ENCODE peak calls at places on chromosomes 11 and 22, in seven cellular contexts. One of them, this sample, is unnamed.

GRCh38 chr11:117662255-117662654 is 134.8 kb downstream of the DSCAML1 start:
- DNase-seq in sigmoid colon: no peak
- DNase-seq in thoracic aorta: no peak
- DNase-seq in cardiac muscle cell: no peak
- DNase-seq in CD4-positive, alpha-beta T cell: no peak
- DNase-seq in spleen: no peak
- DNase-seq in NT2/D1: no peak
- DNase-seq in this sample: no peak

GRCh38 chr11:2862395-2862949 is 23.1 kb downstream of the CDKN1C start:
- DNase-seq in spleen: no peak
- DNase-seq in NT2/D1: peak; percentile 48
- DNase-seq in cardiac muscle cell: no peak
- DNase-seq in thoracic aorta: no peak
- DNase-seq in sigmoid colon: no peak
- DNase-seq in CD4-positive, alpha-beta T cell: no peak
- DNase-seq in this sample: no peak

GRCh38 chr22:29214232-29214631 is 8.5 kb downstream of the EMID1 start:
- DNase-seq in thoracic aorta: no peak
- DNase-seq in sigmoid colon: peak; percentile 21
- DNase-seq in cardiac muscle cell: no peak
- DNase-seq in CD4-positive, alpha-beta T cell: no peak
- DNase-seq in spleen: peak; percentile 43
- DNase-seq in NT2/D1: no peak
- DNase-seq in this sample: no peak

GRCh38 chr11:7575841-7576451 is 62.1 kb downstream of the PPFIBP2 start:
- DNase-seq in CD4-positive, alpha-beta T cell: no peak
- DNase-seq in sigmoid colon: no peak
- DNase-seq in spleen: no peak
- DNase-seq in NT2/D1: no peak
- DNase-seq in cardiac muscle cell: no peak
- DNase-seq in thoracic aorta: no peak
- DNase-seq in this sample: no peak

GRCh38 chr22:44497218-44497903 is 672 bp downstream of the RTL6 start:
- DNase-seq in NT2/D1: no peak
- DNase-seq in CD4-positive, alpha-beta T cell: no peak
- DNase-seq in thoracic aorta: no peak
- DNase-seq in spleen: peak; percentile 82
- DNase-seq in sigmoid colon: peak; percentile 72
- DNase-seq in cardiac muscle cell: peak; percentile 45
- DNase-seq in this sample: peak; percentile 9

GRCh38 chr11:7050191-7050590 is 29.9 kb downstream of the NLRP14 start:
- DNase-seq in spleen: no peak
- DNase-seq in thoracic aorta: no peak
- DNase-seq in sigmoid colon: no peak
- DNase-seq in CD4-positive, alpha-beta T cell: no peak
- DNase-seq in NT2/D1: no peak
- DNase-seq in cardiac muscle cell: no peak
- DNase-seq in this sample: no peak

GRCh38 chr11:96197801-96198465 is 145.1 kb downstream of the MAML2 start:
- DNase-seq in CD4-positive, alpha-beta T cell: no peak
- DNase-seq in spleen: no peak
- DNase-seq in sigmoid colon: no peak
- DNase-seq in cardiac muscle cell: no peak
- DNase-seq in NT2/D1: no peak
- DNase-seq in thoracic aorta: no peak
- DNase-seq in this sample: no peak

GRCh38 chr22:49930596-49931412 is 12.4 kb downstream of the CRELD2 start:
- DNase-seq in CD4-positive, alpha-beta T cell: peak; percentile 22
- DNase-seq in spleen: no peak
- DNase-seq in thoracic aorta: peak; percentile 52
- DNase-seq in cardiac muscle cell: peak; percentile 59
- DNase-seq in sigmoid colon: no peak
- DNase-seq in NT2/D1: no peak
- DNase-seq in this sample: no peak

GRCh38 chr11:47611240-47611863 is 17.1 kb upstream of the C1QTNF4 start:
- DNase-seq in cardiac muscle cell: no peak
- DNase-seq in CD4-positive, alpha-beta T cell: no peak
- DNase-seq in sigmoid colon: no peak
- DNase-seq in thoracic aorta: no peak
- DNase-seq in NT2/D1: no peak
- DNase-seq in spleen: peak; percentile 36
- DNase-seq in this sample: no peak

GRCh38 chr11:115497303-115497702 is 6.9 kb downstream of the CADM1 start:
- DNase-seq in sigmoid colon: no peak
- DNase-seq in spleen: no peak
- DNase-seq in thoracic aorta: no peak
- DNase-seq in NT2/D1: no peak
- DNase-seq in cardiac muscle cell: no peak
- DNase-seq in CD4-positive, alpha-beta T cell: no peak
- DNase-seq in this sample: no peak

GRCh38 chr22:25062378-25063095 is 110.0 kb downstream of the KIAA1671 start:
- DNase-seq in spleen: peak; percentile 85
- DNase-seq in cardiac muscle cell: no peak
- DNase-seq in CD4-positive, alpha-beta T cell: peak; percentile 89
- DNase-seq in sigmoid colon: no peak
- DNase-seq in thoracic aorta: no peak
- DNase-seq in NT2/D1: no peak
- DNase-seq in this sample: no peak

GRCh38 chr22:23404689-23405365 is 175.3 kb downstream of the IGLL1 start:
- DNase-seq in thoracic aorta: no peak
- DNase-seq in NT2/D1: peak; percentile 20
- DNase-seq in cardiac muscle cell: peak; percentile 48
- DNase-seq in spleen: peak; percentile 60
- DNase-seq in CD4-positive, alpha-beta T cell: no peak
- DNase-seq in sigmoid colon: peak; percentile 58
- DNase-seq in this sample: peak; percentile 67

GRCh38 chr22:28029962-28030361 is 110.9 kb upstream of the PITPNB start:
- DNase-seq in NT2/D1: no peak
- DNase-seq in CD4-positive, alpha-beta T cell: no peak
- DNase-seq in thoracic aorta: no peak
- DNase-seq in sigmoid colon: no peak
- DNase-seq in cardiac muscle cell: no peak
- DNase-seq in spleen: peak; percentile 53
- DNase-seq in this sample: no peak

GRCh38 chr11:46675288-46675851 is 25.0 kb downstream of the ARHGAP1 start:
- DNase-seq in NT2/D1: no peak
- DNase-seq in cardiac muscle cell: peak; percentile 62
- DNase-seq in CD4-positive, alpha-beta T cell: no peak
- DNase-seq in thoracic aorta: no peak
- DNase-seq in sigmoid colon: peak; percentile 90
- DNase-seq in spleen: peak; percentile 68
- DNase-seq in this sample: no peak

GRCh38 chr11:103682318-103683184 is 353.9 kb upstream of the DDI1 start:
- DNase-seq in thoracic aorta: peak; percentile 13
- DNase-seq in NT2/D1: peak; percentile 71
- DNase-seq in cardiac muscle cell: peak; percentile 95
- DNase-seq in spleen: no peak
- DNase-seq in CD4-positive, alpha-beta T cell: peak; percentile 11
- DNase-seq in sigmoid colon: peak; percentile 82
- DNase-seq in this sample: peak; percentile 70

GRCh38 chr11:19814421-19814820 is 101.8 kb downstream of the NAV2 start:
- DNase-seq in thoracic aorta: no peak
- DNase-seq in NT2/D1: no peak
- DNase-seq in spleen: no peak
- DNase-seq in cardiac muscle cell: no peak
- DNase-seq in sigmoid colon: no peak
- DNase-seq in CD4-positive, alpha-beta T cell: no peak
- DNase-seq in this sample: no peak

GRCh38 chr11:8744423-8744822 is 61.8 kb downstream of the RPL27A start:
- DNase-seq in sigmoid colon: no peak
- DNase-seq in spleen: no peak
- DNase-seq in NT2/D1: no peak
- DNase-seq in cardiac muscle cell: no peak
- DNase-seq in CD4-positive, alpha-beta T cell: no peak
- DNase-seq in thoracic aorta: no peak
- DNase-seq in this sample: no peak

GRCh38 chr11:92225563-92226308 is 1.1 kb downstream of the FAT3 start:
- DNase-seq in NT2/D1: no peak
- DNase-seq in thoracic aorta: no peak
- DNase-seq in cardiac muscle cell: peak; percentile 13
- DNase-seq in CD4-positive, alpha-beta T cell: no peak
- DNase-seq in spleen: no peak
- DNase-seq in sigmoid colon: peak; percentile 64
- DNase-seq in this sample: peak; percentile 60

DNA sequence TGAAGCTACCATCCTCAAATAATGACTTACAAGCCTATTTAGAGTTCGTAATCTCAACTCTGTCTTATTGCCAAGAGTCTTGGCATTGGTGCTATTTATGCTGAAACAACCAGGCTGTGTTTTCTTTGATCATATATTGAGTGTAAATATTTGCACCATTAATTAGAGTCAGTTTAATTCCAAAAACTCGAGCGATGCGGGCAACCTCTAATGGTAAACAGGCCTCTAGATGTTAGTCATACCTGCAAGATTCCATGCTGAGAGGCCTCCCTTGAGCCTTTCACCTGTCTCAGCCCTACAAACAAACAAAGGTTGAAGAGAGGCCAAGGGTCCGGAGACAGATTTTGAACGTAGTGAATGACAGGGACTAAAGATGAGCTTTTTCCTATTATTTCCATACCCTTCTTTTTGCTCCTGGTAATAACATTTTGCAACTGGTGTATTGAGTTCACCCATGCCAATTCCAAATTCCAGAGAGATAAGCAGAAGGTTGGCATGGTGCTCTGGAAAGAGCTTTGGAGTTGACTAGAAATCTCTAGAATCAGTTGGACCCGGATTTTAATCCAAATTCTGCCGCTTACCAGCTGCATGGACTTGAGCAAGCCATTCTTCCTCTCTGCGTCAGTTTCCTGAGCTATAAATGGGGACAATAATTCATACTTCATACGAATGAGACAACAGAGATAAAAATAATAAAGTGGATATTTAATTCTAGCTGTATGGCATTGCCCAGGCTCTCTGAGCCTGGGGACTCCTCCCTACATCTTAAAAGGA is 99.1 kb upstream of the ANO1 start:
- DNase-seq in spleen: no peak
- DNase-seq in cardiac muscle cell: no peak
- DNase-seq in thoracic aorta: no peak
- DNase-seq in CD4-positive, alpha-beta T cell: no peak
- DNase-seq in NT2/D1: no peak
- DNase-seq in sigmoid colon: no peak
- DNase-seq in this sample: no peak
- H3K27me3 ChIP-seq in spleen: peaks cover 8% of the 10 kb centered on the region
- H3K27me3 ChIP-seq in cardiac muscle cell: peaks cover 16% of the 10 kb centered on the region
- H3K27me3 ChIP-seq in thoracic aorta: no peaks in the 10 kb centered on the region
- H3K27me3 ChIP-seq in CD4-positive, alpha-beta T cell: peaks cover 10% of the 10 kb centered on the region
- H3K27me3 ChIP-seq in NT2/D1: no peaks in the 10 kb centered on the region
- H3K27me3 ChIP-seq in sigmoid colon: peaks cover 56% of the 10 kb centered on the region
- H3K27me3 ChIP-seq in this sample: no peaks in the 10 kb centered on the region

GRCh38 chr11:17581732-17582053 is 34.6 kb downstream of the OTOG start:
- DNase-seq in sigmoid colon: no peak
- DNase-seq in thoracic aorta: no peak
- DNase-seq in CD4-positive, alpha-beta T cell: no peak
- DNase-seq in NT2/D1: no peak
- DNase-seq in cardiac muscle cell: no peak
- DNase-seq in spleen: peak; percentile 37
- DNase-seq in this sample: no peak
- H3K27me3 ChIP-seq in sigmoid colon: no peaks in the 10 kb centered on the region
- H3K27me3 ChIP-seq in thoracic aorta: no peaks in the 10 kb centered on the region
- H3K27me3 ChIP-seq in CD4-positive, alpha-beta T cell: peaks cover 9% of the 10 kb centered on the region
- H3K27me3 ChIP-seq in NT2/D1: no peaks in the 10 kb centered on the region
- H3K27me3 ChIP-seq in cardiac muscle cell: no peaks in the 10 kb centered on the region
- H3K27me3 ChIP-seq in spleen: no peaks in the 10 kb centered on the region
- H3K27me3 ChIP-seq in this sample: no peaks in the 10 kb centered on the region

DNA sequence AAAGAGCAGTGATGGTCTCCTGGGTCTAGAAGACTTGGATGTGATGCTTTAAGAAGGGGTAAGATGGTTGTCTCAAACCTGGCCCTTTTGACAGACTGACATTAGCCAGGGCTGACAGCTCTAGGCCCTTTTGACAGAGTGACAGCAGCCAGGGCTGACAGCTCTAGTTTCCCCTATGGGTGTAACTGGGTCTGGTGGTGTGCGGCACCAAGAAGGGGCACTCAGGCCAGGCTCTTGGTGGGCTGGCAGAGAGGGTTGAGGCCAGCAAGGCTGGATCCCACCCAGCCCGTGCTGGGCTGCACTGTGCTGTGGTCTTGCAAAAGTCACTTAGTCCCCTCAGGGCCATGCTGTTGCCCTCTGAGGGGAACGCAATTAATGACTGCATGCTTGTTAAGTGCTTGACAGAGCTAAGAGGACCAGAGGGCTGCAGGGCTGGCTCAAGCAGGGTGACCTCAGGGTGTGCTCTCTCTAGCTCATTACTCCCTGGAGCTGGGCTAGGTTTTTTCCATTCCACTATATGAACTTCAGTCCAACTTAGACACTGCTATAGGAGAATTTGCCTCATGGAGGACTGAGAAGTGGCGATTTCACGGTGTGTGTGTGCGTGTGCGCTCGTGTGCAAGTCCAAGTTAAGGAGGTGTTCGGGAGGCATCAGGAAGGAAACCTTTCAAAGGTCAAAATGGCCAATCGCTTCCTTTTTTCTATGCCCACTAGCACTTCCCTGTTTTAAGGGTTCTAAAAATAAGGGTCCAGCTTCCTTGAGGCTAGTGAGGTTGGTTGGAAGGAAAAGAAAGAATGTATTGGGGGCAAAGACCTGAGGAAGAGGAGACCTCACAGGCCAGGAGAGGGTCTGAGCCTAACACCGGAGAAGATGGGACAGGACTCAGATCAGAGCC is 4.4 kb downstream of the UBASH3B start:
- DNase-seq in cardiac muscle cell: no peak
- DNase-seq in CD4-positive, alpha-beta T cell: no peak
- DNase-seq in spleen: no peak
- DNase-seq in sigmoid colon: no peak
- DNase-seq in thoracic aorta: no peak
- DNase-seq in NT2/D1: no peak
- DNase-seq in this sample: no peak
- H3K27me3 ChIP-seq in cardiac muscle cell: peaks cover 14% of the 10 kb centered on the region
- H3K27me3 ChIP-seq in CD4-positive, alpha-beta T cell: no peaks in the 10 kb centered on the region
- H3K27me3 ChIP-seq in spleen: no peaks in the 10 kb centered on the region
- H3K27me3 ChIP-seq in sigmoid colon: no peaks in the 10 kb centered on the region
- H3K27me3 ChIP-seq in thoracic aorta: no peaks in the 10 kb centered on the region
- H3K27me3 ChIP-seq in NT2/D1: peaks cover 4% of the 10 kb centered on the region
- H3K27me3 ChIP-seq in this sample: no peaks in the 10 kb centered on the region

GRCh38 chr11:16612801-16613400 is 125.5 kb upstream of the C11orf58 start:
- DNase-seq in NT2/D1: no peak
- DNase-seq in sigmoid colon: no peak
- DNase-seq in spleen: no peak
- DNase-seq in thoracic aorta: no peak
- DNase-seq in cardiac muscle cell: no peak
- DNase-seq in CD4-positive, alpha-beta T cell: no peak
- DNase-seq in this sample: peak; percentile 37
- H3K27me3 ChIP-seq in NT2/D1: peaks cover 73% of the 10 kb centered on the region
- H3K27me3 ChIP-seq in sigmoid colon: peaks cover 100% of the 10 kb centered on the region
- H3K27me3 ChIP-seq in spleen: peaks cover 74% of the 10 kb centered on the region
- H3K27me3 ChIP-seq in thoracic aorta: peaks cover 14% of the 10 kb centered on the region
- H3K27me3 ChIP-seq in cardiac muscle cell: peaks cover 94% of the 10 kb centered on the region
- H3K27me3 ChIP-seq in CD4-positive, alpha-beta T cell: peaks cover 87% of the 10 kb centered on the region
- H3K27me3 ChIP-seq in this sample: peaks cover 79% of the 10 kb centered on the region

GRCh38 chr11:30585892-30586250 is 282 bp downstream of the MPPED2 start:
- DNase-seq in spleen: no peak
- DNase-seq in CD4-positive, alpha-beta T cell: no peak
- DNase-seq in cardiac muscle cell: peak; percentile 9
- DNase-seq in sigmoid colon: peak; percentile 68
- DNase-seq in thoracic aorta: no peak
- DNase-seq in NT2/D1: no peak
- DNase-seq in this sample: no peak
- H3K27me3 ChIP-seq in spleen: peaks cover 45% of the 10 kb centered on the region
- H3K27me3 ChIP-seq in CD4-positive, alpha-beta T cell: peaks cover 31% of the 10 kb centered on the region
- H3K27me3 ChIP-seq in cardiac muscle cell: no peaks in the 10 kb centered on the region
- H3K27me3 ChIP-seq in sigmoid colon: no peaks in the 10 kb centered on the region
- H3K27me3 ChIP-seq in thoracic aorta: no peaks in the 10 kb centered on the region
- H3K27me3 ChIP-seq in NT2/D1: peaks cover 74% of the 10 kb centered on the region
- H3K27me3 ChIP-seq in this sample: peaks cover 9% of the 10 kb centered on the region

GRCh38 chr11:111429066-111429506 is 50.0 kb upstream of the POU2AF1 start:
- DNase-seq in cardiac muscle cell: peak; percentile 81
- DNase-seq in spleen: no peak
- DNase-seq in thoracic aorta: no peak
- DNase-seq in NT2/D1: peak; percentile 60
- DNase-seq in CD4-positive, alpha-beta T cell: peak; percentile 23
- DNase-seq in sigmoid colon: peak; percentile 81
- DNase-seq in this sample: peak; percentile 15
- H3K27me3 ChIP-seq in cardiac muscle cell: no peaks in the 10 kb centered on the region
- H3K27me3 ChIP-seq in spleen: no peaks in the 10 kb centered on the region
- H3K27me3 ChIP-seq in thoracic aorta: no peaks in the 10 kb centered on the region
- H3K27me3 ChIP-seq in NT2/D1: no peaks in the 10 kb centered on the region
- H3K27me3 ChIP-seq in CD4-positive, alpha-beta T cell: no peaks in the 10 kb centered on the region
- H3K27me3 ChIP-seq in sigmoid colon: no peaks in the 10 kb centered on the region
- H3K27me3 ChIP-seq in this sample: peaks cover 3% of the 10 kb centered on the region

This sample was measured in neuronal stem cell.